ENCODE peak calls at places on chromosome 17, in eight cellular contexts. R is CD4-positive, alpha-beta memory T cell; J is A549; E is tibial nerve; H is OCI-LY7; D is heart right ventricle; M is CD8-positive, alpha-beta T cell; S is small intestine. A is an unnamed sample.

GRCh38 chr17:18185832-18186231 is 2.2 kb downstream of the ALKBH5 start:
- DNase-seq in R (no peak), J (no peak), E (peak; percentile 31), H (no peak), D (no peak), M (no peak), S (no peak), A (no peak)

GRCh38 chr17:7857724-7858486 is at the start of gene CYB5D1:
- DNase-seq in R (peak; percentile 95), J (peak; percentile 98), E (peak; percentile 99), H (peak; percentile 89), D (peak; percentile 96), M (peak; percentile 81), S (peak; percentile 95), A (peak; percentile 95)

GRCh38 chr17:79930786-79931516 is 91.7 kb upstream of the CBX4 start:
- DNase-seq in R (no peak), J (no peak), E (no peak), H (no peak), D (no peak), M (no peak), S (no peak), A (no peak)

GRCh38 chr17:56468840-56469239 is 124.7 kb upstream of the NOG start:
- DNase-seq in R (no peak), J (no peak), E (no peak), H (no peak), D (no peak), M (no peak), S (no peak), A (no peak)

GRCh38 chr17:56648814-56649213 is 55.3 kb downstream of the NOG start:
- DNase-seq in R (no peak), J (no peak), E (no peak), H (no peak), D (no peak), M (no peak), S (no peak), A (no peak)

GRCh38 chr17:50211249-50212120 is 10.1 kb upstream of the COL1A1 start:
- DNase-seq in R (no peak), J (no peak), E (peak; percentile 7), H (no peak), D (no peak), M (no peak), S (no peak), A (no peak)

GRCh38 chr17:56988901-56989572 is 11.1 kb downstream of the SCPEP1 start:
- DNase-seq in R (no peak), J (no peak), E (no peak), H (no peak), D (no peak), M (no peak), S (no peak), A (no peak)

GRCh38 chr17:41777579-41778188 is 8.8 kb downstream of the JUP start:
- DNase-seq in R (no peak), J (peak; percentile 98), E (peak; percentile 64), H (no peak), D (peak; percentile 89), M (no peak), S (peak; percentile 50), A (peak; percentile 60)

GRCh38 chr17:1095093-1095852 is 84.5 kb downstream of the ABR start:
- DNase-seq in R (no peak), J (no peak), E (peak; percentile 32), H (no peak), D (peak; percentile 47), M (no peak), S (no peak), A (no peak)

GRCh38 chr17:16428098-16428882 is 12.9 kb downstream of the TRPV2 start:
- DNase-seq in R (no peak), J (peak; percentile 83), E (no peak), H (peak; percentile 72), D (no peak), M (no peak), S (peak; percentile 73), A (peak; percentile 74)

GRCh38 chr17:45311406-45311761 is 5.4 kb downstream of the MAP3K14 start:
- DNase-seq in R (no peak), J (no peak), E (no peak), H (no peak), D (no peak), M (no peak), S (no peak), A (no peak)
- H3K4me3 ChIP-seq in R (peak overlapping the region; percentile 36), J (peak overlapping the region; percentile 69), E (no peak overlapping the region), H (peak overlapping the region; percentile 84), D (no peak overlapping the region), M (peak overlapping the region; percentile 40), S (no peak overlapping the region), A (no peak overlapping the region)

DNA sequence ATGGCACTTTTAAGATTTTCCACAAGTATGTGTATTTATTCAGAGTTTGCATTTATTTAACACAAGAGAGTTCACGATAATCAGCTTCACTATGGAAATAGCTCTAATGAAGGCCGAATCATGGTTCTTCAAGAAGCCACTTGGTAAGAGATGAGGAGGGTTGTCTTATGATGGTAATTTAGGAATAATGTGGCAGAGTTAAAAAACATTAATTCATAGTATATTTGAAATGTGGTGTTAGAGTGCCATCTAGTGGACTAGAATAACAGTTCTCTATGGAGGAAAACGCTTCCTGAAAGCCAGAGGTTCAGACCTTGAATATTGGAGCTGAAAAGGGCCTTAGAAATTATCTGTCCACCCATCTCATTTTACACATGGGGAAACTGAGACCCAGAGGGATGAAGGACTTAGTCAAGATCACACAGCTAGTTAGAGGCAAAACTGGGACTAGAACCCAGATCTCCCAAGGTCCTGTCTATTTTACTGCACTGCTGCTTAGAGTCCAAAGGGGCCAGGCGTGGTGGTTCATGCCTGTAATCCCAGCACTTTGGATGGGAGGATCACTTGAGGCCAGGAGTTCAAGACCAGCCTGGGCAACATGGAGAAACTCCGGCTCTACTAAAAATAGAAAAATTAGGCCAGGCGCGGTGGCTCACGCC is 33.8 kb upstream of the KPNB1 start:
- DNase-seq in R (peak; percentile 52), J (peak; percentile 66), E (no peak), H (peak; percentile 72), D (no peak), M (no peak), S (peak; percentile 57), A (peak; percentile 71)
- H3K27ac ChIP-seq in R (no peak overlapping the region), J (no peak overlapping the region), E (no peak overlapping the region), H (no peak overlapping the region), D (no peak overlapping the region), M (no peak overlapping the region), S (no peak overlapping the region), A (no peak overlapping the region)

DNA sequence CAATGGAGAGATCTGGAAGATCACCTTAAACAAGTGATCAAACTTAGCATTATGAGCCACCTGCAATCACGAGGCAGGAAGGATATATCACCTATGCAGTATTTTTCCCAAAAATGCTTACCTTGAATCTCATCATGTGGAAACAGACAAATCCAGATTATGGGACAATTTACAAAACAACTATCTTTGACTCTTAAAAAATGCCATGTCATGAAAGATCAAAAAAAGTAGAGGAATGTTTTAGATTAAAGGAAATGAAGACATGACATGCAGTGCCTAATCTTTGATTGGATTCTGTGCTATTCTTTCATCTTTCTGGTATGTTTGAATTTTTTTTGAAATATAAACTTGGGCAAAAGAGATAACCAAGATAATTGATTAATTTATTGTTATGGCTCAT is 95.9 kb downstream of the KPNA2 start:
- DNase-seq in R (no peak), J (no peak), E (no peak), H (no peak), D (no peak), M (no peak), S (no peak), A (no peak)
- H3K4me3 ChIP-seq in R (no peak overlapping the region), J (no peak overlapping the region), E (no peak overlapping the region), H (no peak overlapping the region), D (no peak overlapping the region), M (no peak overlapping the region), S (no peak overlapping the region), A (no peak overlapping the region)

GRCh38 chr17:58679263-58680037 is 12.4 kb downstream of the TEX14 start:
- DNase-seq in R (no peak), J (peak; percentile 86), E (no peak), H (no peak), D (peak; percentile 18), M (no peak), S (no peak), A (no peak)
- H3K27ac ChIP-seq in R (no peak overlapping the region), J (peak overlapping the region; percentile 36), E (peak overlapping the region; percentile 57), H (no peak overlapping the region), D (no peak overlapping the region), M (no peak overlapping the region), S (no peak overlapping the region), A (no peak overlapping the region)

A was measured in hepatocyte.